ENCODE peak calls at places on chromosomes 3 and 15, in six cellular contexts. X is tibial nerve, S is RWPE1, Z is HEK293T, R is HT1080, C is gastrocnemius medialis. N is an unnamed sample.

GRCh38 chr3:136938334-136938733 is 19.4 kb upstream of the IL20RB start:
- DNase-seq in X (no peak), R (peak; percentile 33), Z (no peak), C (no peak), S (no peak), N (no peak)

GRCh38 chr15:61835476-61836106 is 224.7 kb downstream of the VPS13C start:
- DNase-seq in S (peak; percentile 69), Z (peak; percentile 60), C (peak; percentile 55), R (peak; percentile 74), X (peak; percentile 49), N (peak; percentile 8)

GRCh38 chr3:185062221-185062620 is 90.6 kb downstream of the C3orf70 start:
- DNase-seq in Z (no peak), S (no peak), R (no peak), C (no peak), X (no peak), N (no peak)

GRCh38 chr3:98172621-98173020 is 6.1 kb downstream of the OR5H15 start:
- DNase-seq in C (no peak), R (peak; percentile 27), X (no peak), Z (no peak), S (no peak), N (no peak)

GRCh38 chr15:56804279-56804678 is 71.0 kb upstream of the ZNF280D start:
- DNase-seq in C (no peak), S (no peak), X (no peak), Z (no peak), R (no peak), N (no peak)

GRCh38 chr3:107206141-107206540 is 171.1 kb upstream of the CCDC54 start:
- DNase-seq in S (peak; percentile 49), Z (peak; percentile 61), X (no peak), R (peak; percentile 55), C (no peak), N (peak; percentile 25)

GRCh38 chr15:49506341-49506740 is 83.3 kb downstream of the FGF7 start:
- DNase-seq in X (no peak), S (peak; percentile 19), C (no peak), R (no peak), Z (no peak), N (peak; percentile 68)

GRCh38 chr3:127754411-127755304 is 67.7 kb downstream of the MGLL start:
- DNase-seq in S (no peak), R (no peak), X (no peak), Z (no peak), C (no peak), N (no peak)

GRCh38 chr3:116337229-116337628 is 108.1 kb downstream of the LSAMP start:
- DNase-seq in X (no peak), R (no peak), C (no peak), S (no peak), Z (no peak), N (no peak)

GRCh38 chr3:179398574-179399249 is 51.2 kb downstream of the MFN1 start:
- DNase-seq in Z (no peak), R (no peak), S (no peak), X (no peak), C (no peak), N (no peak)

GRCh38 chr3:11810276-11810675 is 36.4 kb downstream of the TAMM41 start:
- DNase-seq in C (no peak), X (no peak), R (no peak), Z (no peak), S (no peak), N (no peak)

GRCh38 chr3:44948239-44948638 is 27.7 kb downstream of the ZDHHC3 start:
- DNase-seq in R (no peak), X (no peak), C (no peak), S (no peak), Z (no peak), N (no peak)

GRCh38 chr15:41828747-41829270 is 917 bp downstream of the JMJD7 start:
- DNase-seq in S (no peak), Z (no peak), X (no peak), R (no peak), C (no peak), N (peak; percentile 34)

GRCh38 chr15:70099966-70100494 is 2.3 kb upstream of the TLE3 start:
- DNase-seq in S (no peak), R (no peak), X (no peak), Z (no peak), C (no peak), N (no peak)

GRCh38 chr3:59486468-59486964 is 436.7 kb upstream of the CFAP20DC start:
- DNase-seq in Z (no peak), X (no peak), C (no peak), S (no peak), R (no peak), N (no peak)

GRCh38 chr3:128269131-128269775 is 116.0 kb downstream of the EEFSEC start:
- DNase-seq in C (no peak), S (no peak), X (no peak), Z (no peak), R (no peak), N (no peak)

GRCh38 chr3:38168151-38168987 is 3.0 kb downstream of the OXSR1 start:
- DNase-seq in R (peak; percentile 56), S (peak; percentile 26), C (no peak), Z (no peak), X (no peak), N (peak; percentile 89)

GRCh38 chr3:129001817-129002572 is 891 bp downstream of the EFCC1 start:
- DNase-seq in X (no peak), C (no peak), R (no peak), Z (peak; percentile 51), S (no peak), N (no peak)

GRCh38 chr3:177882124-177882648 is 654.0 kb upstream of the KCNMB2 start:
- DNase-seq in S (no peak), Z (no peak), C (no peak), X (no peak), R (no peak), N (no peak)

GRCh38 chr15:63672775-63673174 is 75.6 kb downstream of the FBXL22 start:
- DNase-seq in Z (no peak), S (no peak), X (no peak), R (no peak), C (no peak), N (no peak)

GRCh38 chr15:45773149-45773548 is 138.3 kb downstream of the SQOR start:
- DNase-seq in C (no peak), Z (no peak), X (no peak), S (no peak), R (no peak), N (peak; percentile 32)

GRCh38 chr3:35659808-35660207 is 20.5 kb downstream of the ARPP21 start:
- DNase-seq in R (peak; percentile 27), C (peak; percentile 76), X (no peak), Z (no peak), S (no peak), N (peak; percentile 9)

GRCh38 chr3:80096909-80097308 is 329.1 kb upstream of the ROBO1 start:
- DNase-seq in Z (no peak), R (no peak), C (no peak), S (no peak), X (no peak), N (no peak)

GRCh38 chr3:111610189-111610588 is 15.0 kb upstream of the ZBED2 start:
- DNase-seq in C (no peak), Z (no peak), X (no peak), S (no peak), R (peak; percentile 73), N (no peak)

GRCh38 chr15:65310431-65311137 is 6.1 kb downstream of the RNU5B-1 start:
- DNase-seq in X (no peak), Z (no peak), C (no peak), S (no peak), R (no peak), N (no peak)

GRCh38 chr15:100873029-100873677 is 6.5 kb upstream of the ALDH1A3 start:
- DNase-seq in C (peak; percentile 60), X (peak; percentile 76), Z (peak; percentile 79), R (peak; percentile 67), S (peak; percentile 78), N (peak; percentile 77)

GRCh38 chr3:10602769-10603768 is 97.7 kb upstream of the ATP2B2 start:
- DNase-seq in S (no peak), Z (no peak), R (no peak), C (no peak), X (no peak), N (no peak)

GRCh38 chr3:120348065-120348980 is 831 bp downstream of the LRRC58 start:
- DNase-seq in S (peak; percentile 36), C (no peak), X (no peak), R (peak; percentile 13), Z (peak; percentile 51), N (peak; percentile 18)

GRCh38 chr3:71245052-71245488 is 338.5 kb downstream of the FOXP1 start:
- DNase-seq in X (no peak), S (no peak), R (peak; percentile 18), C (no peak), Z (peak; percentile 32), N (no peak)

GRCh38 chr3:7340795-7341194 is 479.9 kb downstream of the GRM7 start:
- DNase-seq in C (no peak), S (no peak), R (peak; percentile 10), X (no peak), Z (no peak), N (peak; percentile 2)

GRCh38 chr3:30766522-30766921 is 127.9 kb downstream of the GADL1 start:
- DNase-seq in R (no peak), S (no peak), X (no peak), C (peak; percentile 16), Z (no peak), N (no peak)

GRCh38 chr3:100427694-100428093 is 26.4 kb downstream of the LNP1 start:
- DNase-seq in S (no peak), C (no peak), Z (no peak), X (no peak), R (no peak), N (no peak)

GRCh38 chr3:176759815-176760506 is 437.3 kb downstream of the TBL1XR1 start:
- DNase-seq in Z (no peak), C (no peak), X (no peak), S (no peak), R (no peak), N (no peak)

GRCh38 chr3:40920041-40920440 is 279.3 kb upstream of the CTNNB1 start:
- DNase-seq in C (no peak), Z (no peak), X (no peak), R (peak; percentile 70), S (peak; percentile 31), N (peak; percentile 74)

GRCh38 chr3:169825316-169825715 is 12.6 kb upstream of the LRRC34 start:
- DNase-seq in S (no peak), R (no peak), C (no peak), X (no peak), Z (no peak), N (no peak)

GRCh38 chr3:72487078-72487765 is 361.0 kb downstream of the SHQ1 start:
- DNase-seq in X (no peak), S (peak; percentile 57), R (peak; percentile 84), Z (peak; percentile 13), C (peak; percentile 80), N (peak; percentile 39)

GRCh38 chr3:128950223-128950938 is 43.5 kb downstream of the CFAP92 start:
- DNase-seq in Z (no peak), R (peak; percentile 40), S (no peak), X (no peak), C (no peak), N (no peak)

GRCh38 chr3:42544492-42545283 is 37.1 kb downstream of the SEC22C start:
- DNase-seq in C (peak; percentile 24), X (no peak), R (no peak), S (no peak), Z (no peak), N (no peak)